ENCODE peak calls at places on chromosomes 5 and 9, in nine cellular contexts. X, P, Z, R, J, F, T, C and V are unnamed samples. For H3K36me3, H3K4me1 and H3K9me3, the result is how much of the 10 kb centered on the place peaks cover.

GRCh38 chr9:130756037-130756436 is 62.5 kb downstream of the EXOSC2 start:
- DNase-seq in X (no peak), J (no peak), T (no peak), R (no peak), P (no peak), Z (no peak), C (no peak), F (no peak), V (no peak)

GRCh38 chr5:138870611-138871010 is 4.5 kb downstream of the LRRTM2 start:
- DNase-seq in C (no peak), F (no peak), R (no peak), P (no peak), J (no peak), T (no peak), X (no peak), Z (no peak), V (no peak)

GRCh38 chr5:97480313-97480712 is 297.3 kb upstream of the RIOK2 start:
- DNase-seq in Z (no peak), F (no peak), T (no peak), P (no peak), R (no peak), X (no peak), C (no peak), J (no peak), V (no peak)

GRCh38 chr5:14447958-14448881 is 133.4 kb upstream of the OTULINL start:
- DNase-seq in T (peak), J (no peak), R (peak), F (no peak), Z (peak), C (no peak), X (no peak), P (no peak), V (no peak)

GRCh38 chr5:145887976-145888574 is 15.3 kb upstream of the GRXCR2 start:
- DNase-seq in Z (peak), F (no peak), J (no peak), P (peak), T (no peak), C (peak), R (peak), X (no peak), V (no peak)

GRCh38 chr9:16869140-16869903 is 1.1 kb downstream of the BNC2 start:
- DNase-seq in Z (peak), F (no peak), P (peak), X (no peak), R (peak), T (no peak), J (no peak), C (peak), V (no peak)

GRCh38 chr5:39283231-39283818 is 64.0 kb upstream of the FYB1 start:
- DNase-seq in P (peak), F (no peak), T (no peak), Z (peak), X (no peak), R (peak), J (no peak), C (peak), V (peak)

GRCh38 chr5:33824516-33825195 is 67.1 kb downstream of the ADAMTS12 start:
- DNase-seq in X (no peak), J (no peak), R (no peak), F (no peak), C (no peak), P (no peak), T (no peak), Z (no peak), V (no peak)

GRCh38 chr5:120152472-120152871 is 311.6 kb upstream of the PRR16 start:
- DNase-seq in X (no peak), C (no peak), J (no peak), R (no peak), Z (no peak), F (no peak), P (no peak), T (no peak), V (peak)

GRCh38 chr5:58844395-58844794 is 261.5 kb downstream of the RAB3C start:
- DNase-seq in C (no peak), T (no peak), Z (no peak), R (no peak), X (no peak), J (no peak), P (no peak), F (no peak), V (no peak)

GRCh38 chr5:111309384-111309783 is 85.2 kb downstream of the CAMK4 start:
- DNase-seq in J (no peak), P (no peak), T (no peak), F (no peak), Z (no peak), X (no peak), R (no peak), C (no peak), V (no peak)

GRCh38 chr9:81416476-81417298 is 272.7 kb downstream of the TLE1 start:
- DNase-seq in R (no peak), X (no peak), T (no peak), J (no peak), Z (no peak), P (no peak), F (no peak), C (peak), V (no peak)

GRCh38 chr9:37540634-37541033 is 35.5 kb downstream of the FBXO10 start:
- DNase-seq in R (no peak), Z (peak), T (peak), P (no peak), J (peak), C (no peak), X (no peak), F (no peak), V (no peak)

GRCh38 chr9:89942643-89943042 is 337.8 kb downstream of the GADD45G start:
- DNase-seq in T (no peak), Z (no peak), C (no peak), F (no peak), P (no peak), X (no peak), J (no peak), R (no peak), V (no peak)

GRCh38 chr9:75869236-75869635 is 21.2 kb upstream of the PCSK5 start:
- DNase-seq in J (no peak), F (no peak), Z (no peak), T (no peak), R (no peak), P (no peak), C (no peak), X (no peak), V (no peak)

GRCh38 chr5:35771839-35772238 is 84.9 kb upstream of the IL7R start:
- DNase-seq in P (no peak), C (no peak), F (no peak), Z (no peak), X (no peak), T (no peak), R (no peak), J (no peak), V (no peak)

GRCh38 chr9:77422969-77423368 is 225.2 kb downstream of the GNA14 start:
- DNase-seq in X (no peak), F (no peak), T (no peak), J (no peak), Z (no peak), R (no peak), P (no peak), C (no peak), V (no peak)

GRCh38 chr5:81852277-81853004 is 101.5 kb upstream of the SSBP2 start:
- DNase-seq in X (peak), R (peak), F (peak), J (peak), Z (peak), T (peak), P (peak), C (peak), V (no peak)

GRCh38 chr5:4758550-4758949 is 381.6 kb upstream of the ADAMTS16 start:
- DNase-seq in F (no peak), R (no peak), P (no peak), Z (no peak), C (no peak), J (no peak), X (no peak), T (no peak), V (no peak)

GRCh38 chr9:16725066-16725465 is 145.4 kb downstream of the BNC2 start:
- DNase-seq in J (no peak), X (no peak), C (no peak), P (no peak), T (no peak), F (no peak), Z (no peak), R (no peak), V (no peak)

GRCh38 chr9:25678147-25678666 is at the start of gene TUSC1:
- DNase-seq in T (peak), R (peak), X (peak), J (peak), F (peak), Z (peak), P (peak), C (peak), V (peak)

GRCh38 chr5:156386976-156387375 is 60.0 kb downstream of the SGCD start:
- DNase-seq in Z (no peak), P (no peak), T (no peak), F (no peak), R (no peak), C (no peak), X (no peak), J (no peak), V (no peak)

GRCh38 chr5:44779167-44779566 is 29.6 kb upstream of the MRPS30 start:
- DNase-seq in X (no peak), P (no peak), J (no peak), T (no peak), F (no peak), Z (no peak), R (no peak), C (no peak), V (no peak)

GRCh38 chr9:123500336-123500735 is 144.3 kb downstream of the CRB2 start:
- DNase-seq in J (no peak), T (no peak), R (no peak), C (no peak), P (no peak), F (no peak), Z (no peak), X (no peak), V (no peak)
- H3K36me3 ChIP-seq in J (under half), T (under half), R (under half), C (under half), P (under half), F (under half), Z (under half), X (under half), V (under half)

DNA sequence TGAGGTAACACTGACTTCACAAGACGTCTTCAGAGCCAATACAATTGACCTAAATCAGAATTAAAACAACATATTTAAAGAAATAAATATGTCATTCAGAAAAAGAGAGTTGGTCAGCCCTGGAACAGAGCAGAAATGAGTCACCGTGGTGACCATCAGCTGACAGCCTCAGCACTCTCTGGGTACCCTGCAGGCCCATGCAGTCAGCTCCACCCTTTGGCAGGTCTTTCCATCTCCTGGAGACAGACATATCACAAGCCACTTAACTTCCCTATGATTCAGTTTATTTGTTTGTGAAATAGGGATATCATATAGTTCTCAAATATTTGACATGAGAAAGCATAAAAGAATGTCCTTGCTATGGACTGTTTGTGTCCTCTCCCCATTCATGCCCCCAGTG is 151.6 kb upstream of the MEF2C start:
- DNase-seq in J (no peak), R (no peak), C (no peak), F (no peak), X (no peak), Z (no peak), T (no peak), P (no peak), V (peak)
- H3K4me1 ChIP-seq in J (under half), R (under half), C (under half), F (under half), X (under half), Z (under half), T (under half), P (under half), V (under half)

DNA sequence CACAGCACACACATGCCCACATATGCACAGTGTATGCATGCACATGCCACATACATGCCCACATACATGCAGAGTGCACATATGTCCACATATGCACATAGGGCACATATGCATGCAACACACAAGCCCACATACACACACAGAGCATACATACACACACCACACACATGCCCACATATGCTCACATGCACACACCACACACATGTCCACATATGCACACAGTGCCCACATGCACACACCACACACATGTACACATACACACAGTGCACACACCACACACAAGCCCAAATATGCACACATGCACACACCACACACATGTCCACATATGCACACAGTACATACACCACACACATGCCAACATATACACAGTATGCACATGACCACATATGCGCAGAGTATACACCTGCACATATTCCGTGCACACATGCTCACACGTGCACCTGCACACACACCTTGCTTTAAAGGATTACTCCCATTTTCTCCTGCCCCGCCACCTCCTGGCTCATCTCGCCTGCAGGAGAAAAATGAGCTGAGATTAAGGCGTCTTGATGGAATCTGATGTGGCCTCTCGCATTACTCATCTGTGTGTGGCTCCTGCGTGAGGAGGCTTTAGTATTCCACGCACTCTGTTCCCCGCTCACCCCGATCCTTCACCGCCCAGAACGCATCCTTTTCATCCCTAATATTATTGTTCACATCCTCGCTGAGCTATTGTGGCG is 182.6 kb downstream of the OLFM1 start:
- DNase-seq in F (no peak), J (no peak), T (no peak), Z (no peak), X (no peak), C (no peak), R (no peak), P (no peak), V (no peak)
- H3K9me3 ChIP-seq in F (under half), J (under half), T (under half), Z (under half), X (under half), C (under half), R (under half), P (under half), V (under half)

GRCh38 chr9:137663584-137663983 is 44.8 kb downstream of the EHMT1 start:
- DNase-seq in P (no peak), T (no peak), X (no peak), Z (no peak), J (no peak), C (no peak), F (no peak), R (no peak), V (no peak)
- H3K36me3 ChIP-seq in P (under half), T (under half), X (under half), Z (under half), J (under half), C (under half), F (under half), R (under half), V (under half)

GRCh38 chr5:141486091-141486490 is 1.3 kb downstream of the PCDHGC4 start:
- DNase-seq in Z (no peak), J (no peak), T (no peak), X (no peak), F (no peak), R (no peak), C (no peak), P (no peak), V (no peak)

GRCh38 chr5:141485305-141486055 is 650 bp downstream of the PCDHGC4 start:
- DNase-seq in C (no peak), Z (no peak), R (no peak), J (no peak), P (peak), F (no peak), T (no peak), X (no peak), V (no peak)

GRCh38 chr5:141487131-141487530 is 1.8 kb upstream of the PCDHGC5 start:
- DNase-seq in C (no peak), P (no peak), F (no peak), J (no peak), R (no peak), Z (no peak), X (no peak), T (no peak), V (no peak)

GRCh38 chr5:141483842-141484241 is 988 bp upstream of the PCDHGC4 start:
- DNase-seq in Z (no peak), X (no peak), F (no peak), P (peak), C (no peak), R (no peak), T (no peak), J (no peak), V (no peak)

DNA sequence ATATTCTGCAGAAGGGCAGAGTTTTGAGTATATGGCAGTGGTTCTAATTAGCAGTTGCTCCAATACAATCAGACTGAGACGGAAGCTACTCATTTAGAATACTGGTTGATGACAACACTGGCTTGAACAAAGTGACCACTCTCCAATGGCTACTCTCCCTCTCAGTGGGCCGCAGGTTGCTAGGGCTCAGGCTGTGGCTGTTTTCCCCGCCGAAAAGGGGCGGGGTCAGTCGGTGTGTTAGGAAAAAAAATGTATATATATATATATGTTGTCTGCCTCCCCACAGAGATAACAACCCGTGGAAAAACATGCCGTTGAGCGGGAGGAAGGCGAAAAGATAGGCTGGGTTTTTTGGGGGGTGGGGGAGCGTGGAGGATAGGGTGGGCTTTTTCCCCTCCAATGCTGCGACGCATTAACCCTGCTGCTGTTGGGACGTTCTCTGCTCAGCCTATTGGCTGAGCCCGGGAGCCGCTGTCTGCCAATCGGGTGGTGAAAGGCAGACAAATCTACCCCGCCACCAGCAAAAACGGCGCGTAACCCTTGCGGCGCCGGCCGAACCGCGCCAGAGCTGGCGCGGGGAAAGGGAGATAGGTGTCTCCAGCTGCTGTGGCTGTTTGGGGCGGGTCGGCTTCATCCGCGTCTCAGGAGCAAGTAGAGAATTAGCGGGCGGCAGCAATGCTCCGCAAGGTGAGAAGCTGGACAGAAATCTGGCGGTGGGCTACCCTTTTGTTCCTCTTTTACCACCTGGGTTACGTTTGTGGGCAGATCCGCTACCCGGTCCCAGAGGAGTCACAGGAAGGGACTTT is at the start of gene PCDHGC4:
- DNase-seq in T (no peak), F (no peak), Z (no peak), J (no peak), X (no peak), R (no peak), P (peak), C (peak), V (no peak)
- H3K4me1 ChIP-seq in T (under half), F (under half), Z (under half), J (under half), X (under half), R (under half), P (under half), C (under half), V (under half)

DNA sequence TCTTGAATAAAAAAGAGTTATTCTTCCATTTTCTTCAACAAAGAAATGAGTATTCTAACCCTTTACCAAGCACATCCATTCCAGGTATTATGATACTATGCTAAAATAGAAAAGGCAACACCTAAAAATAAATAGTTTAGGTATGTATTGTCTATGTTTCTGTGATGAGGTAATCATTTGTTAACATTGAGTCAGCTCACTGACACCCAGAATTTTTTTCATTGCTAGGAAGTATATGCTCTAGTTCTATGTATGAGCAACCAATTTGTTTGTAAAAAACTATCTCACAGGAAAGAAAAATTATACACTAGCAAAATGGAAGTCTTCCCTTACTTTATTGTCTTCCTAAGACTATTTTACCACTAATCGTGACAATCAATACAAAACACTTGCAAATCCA is 615.6 kb upstream of the GRIN3A start:
- DNase-seq in R (no peak), Z (no peak), C (no peak), P (no peak), J (no peak), X (no peak), F (no peak), T (no peak), V (no peak)
- H3K9me3 ChIP-seq in R (under half), Z (under half), C (under half), P (half or more), J (under half), X (under half), F (under half), T (under half), V (under half)